ENCODE peak calls at places on chromosomes 3 and 15, in seven cellular contexts. I is endothelial cell of umbilical vein, W is endodermal cell, H is body of pancreas, V is astrocyte, B is HL-60, G is iPS DF 6.9. K is an unnamed sample.
A peak's percentile ranks its signal among the peaks of the same experiment; 100 is the strongest.

GRCh38 chr3:177145402-177145801 is 51.9 kb downstream of the TBL1XR1 start:
- DNase-seq in I (no peak), W (no peak), H (no peak), V (no peak), B (no peak), G (no peak), K (no peak)

GRCh38 chr3:187667526-187667925 is 2.7 kb downstream of the SST start:
- DNase-seq in I (no peak), W (no peak), H (no peak), V (no peak), B (no peak), G (no peak), K (no peak)

GRCh38 chr15:44087578-44088190 is 107.4 kb downstream of the FRMD5 start:
- DNase-seq in I (peak; percentile 67), W (no peak), H (no peak), V (peak; percentile 93), B (no peak), G (no peak), K (no peak)

GRCh38 chr15:25710184-25710583 is 152.9 kb downstream of the ATP10A start:
- DNase-seq in I (no peak), W (peak; percentile 92), H (peak; percentile 64), V (no peak), B (no peak), G (no peak), K (peak; percentile 24)

GRCh38 chr15:79846539-79846938 is 50.3 kb downstream of the MTHFS start:
- DNase-seq in I (no peak), W (no peak), H (no peak), V (no peak), B (no peak), G (no peak), K (no peak)

GRCh38 chr3:24373198-24373959 is 121.3 kb downstream of the THRB start:
- DNase-seq in I (no peak), W (no peak), H (peak; percentile 76), V (no peak), B (no peak), G (no peak), K (no peak)

GRCh38 chr3:168088106-168088722 is 7.5 kb downstream of the GOLIM4 start:
- DNase-seq in I (no peak), W (peak; percentile 81), H (peak; percentile 33), V (no peak), B (no peak), G (no peak), K (peak; percentile 23)

GRCh38 chr3:105647047-105647446 is 221.8 kb downstream of the CBLB start:
- DNase-seq in I (peak; percentile 48), W (no peak), H (no peak), V (peak; percentile 93), B (peak; percentile 41), G (no peak), K (peak; percentile 88)

GRCh38 chr3:81198766-81199165 is 562.7 kb downstream of the GBE1 start:
- DNase-seq in I (no peak), W (no peak), H (no peak), V (no peak), B (no peak), G (no peak), K (no peak)

GRCh38 chr3:47108546-47108945 is 55.4 kb downstream of the SETD2 start:
- DNase-seq in I (no peak), W (peak; percentile 59), H (no peak), V (peak; percentile 51), B (no peak), G (peak; percentile 43), K (no peak)

GRCh38 chr3:15051531-15051930 is 13.6 kb downstream of the MRPS25 start:
- DNase-seq in I (peak; percentile 58), W (peak; percentile 93), H (peak; percentile 48), V (no peak), B (no peak), G (peak; percentile 55), K (peak; percentile 20)

GRCh38 chr3:44173263-44173662 is 68.4 kb upstream of the TOPAZ1 start:
- DNase-seq in I (no peak), W (no peak), H (no peak), V (no peak), B (no peak), G (no peak), K (no peak)

GRCh38 chr15:85473455-85473854 is 93.1 kb downstream of the AKAP13 start:
- DNase-seq in I (no peak), W (peak; percentile 50), H (no peak), V (peak; percentile 70), B (no peak), G (no peak), K (peak; percentile 30)

GRCh38 chr3:24830230-24831152 is 335.8 kb upstream of the THRB start:
- DNase-seq in I (no peak), W (peak; percentile 58), H (peak; percentile 10), V (no peak), B (no peak), G (no peak), K (no peak)

GRCh38 chr15:59105839-59106238 is 893 bp downstream of the CCNB2 start:
- DNase-seq in I (no peak), W (no peak), H (no peak), V (no peak), B (no peak), G (no peak), K (no peak)

GRCh38 chr3:46913644-46914043 is 36.1 kb downstream of the PTH1R start:
- DNase-seq in I (peak; percentile 44), W (no peak), H (peak; percentile 44), V (peak; percentile 66), B (no peak), G (no peak), K (peak; percentile 39)

GRCh38 chr3:189914799-189915198 is 205.9 kb downstream of the P3H2 start:
- DNase-seq in I (peak; percentile 42), W (no peak), H (no peak), V (peak; percentile 94), B (peak; percentile 57), G (no peak), K (peak; percentile 79)

GRCh38 chr15:99157456-99157855 is 52.6 kb downstream of the SYNM start:
- DNase-seq in I (peak; percentile 13), W (peak; percentile 3), H (no peak), V (no peak), B (no peak), G (no peak), K (no peak)

GRCh38 chr3:151155409-151156128 is 47.4 kb downstream of the GPR171 start:
- DNase-seq in I (no peak), W (no peak), H (no peak), V (no peak), B (no peak), G (no peak), K (no peak)

GRCh38 chr3:171286580-171287249 is 173.5 kb downstream of the TNIK start:
- DNase-seq in I (peak; percentile 58), W (no peak), H (no peak), V (peak; percentile 53), B (no peak), G (no peak), K (no peak)

GRCh38 chr3:57544181-57545125 is at the start of gene DNAH12:
- DNase-seq in I (peak; percentile 68), W (peak; percentile 99), H (peak; percentile 80), V (peak; percentile 47), B (no peak), G (peak; percentile 82), K (no peak)
- H3K4me3 ChIP-seq in I (peak within 1 kb of the TSS; percentile 22), W (peak within 1 kb of the TSS; percentile 73), H (no peak within 1 kb of the TSS), V (peak within 1 kb of the TSS; percentile 61), B (no peak within 1 kb of the TSS), G (no peak within 1 kb of the TSS), K (no peak within 1 kb of the TSS)

DNA sequence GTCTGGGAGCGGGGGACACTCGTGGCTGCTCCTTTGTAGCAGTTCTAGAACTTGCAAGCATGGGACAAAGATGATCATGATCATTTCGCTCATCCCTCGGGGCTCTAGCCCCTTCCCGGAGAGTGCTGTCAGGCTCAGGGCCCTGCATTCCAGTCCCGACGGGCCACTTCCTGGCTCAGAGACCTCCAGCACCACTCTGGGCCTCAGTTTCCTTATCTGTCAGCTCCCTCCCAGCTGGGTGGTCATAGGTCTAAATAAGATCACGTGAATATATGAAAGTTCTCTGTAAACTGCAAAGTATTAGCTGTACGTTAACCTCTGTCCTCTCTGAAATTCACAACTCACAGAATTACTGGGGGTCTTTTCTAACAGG is 52.8 kb upstream of the SLC6A11 start:
- DNase-seq in I (no peak), W (no peak), H (no peak), V (no peak), B (no peak), G (no peak), K (no peak)
- H3K27me3 ChIP-seq in I (no peaks in the 10 kb centered on the region), W (no peaks in the 10 kb centered on the region), H (no peaks in the 10 kb centered on the region), V (peaks cover 24% of the 10 kb centered on the region), B (no peaks in the 10 kb centered on the region), G (no peaks in the 10 kb centered on the region), K (no peaks in the 10 kb centered on the region)

GRCh38 chr15:32824777-32825176 is 107.0 kb downstream of the GREM1 start:
- DNase-seq in I (peak; percentile 61), W (no peak), H (no peak), V (peak; percentile 96), B (no peak), G (no peak), K (no peak)
- H3K4me3 ChIP-seq in I (no peak overlapping the region), W (no peak overlapping the region), H (no peak overlapping the region), V (peak overlapping the region; percentile 11), B (no peak overlapping the region), G (no peak overlapping the region), K (no peak overlapping the region)

DNA sequence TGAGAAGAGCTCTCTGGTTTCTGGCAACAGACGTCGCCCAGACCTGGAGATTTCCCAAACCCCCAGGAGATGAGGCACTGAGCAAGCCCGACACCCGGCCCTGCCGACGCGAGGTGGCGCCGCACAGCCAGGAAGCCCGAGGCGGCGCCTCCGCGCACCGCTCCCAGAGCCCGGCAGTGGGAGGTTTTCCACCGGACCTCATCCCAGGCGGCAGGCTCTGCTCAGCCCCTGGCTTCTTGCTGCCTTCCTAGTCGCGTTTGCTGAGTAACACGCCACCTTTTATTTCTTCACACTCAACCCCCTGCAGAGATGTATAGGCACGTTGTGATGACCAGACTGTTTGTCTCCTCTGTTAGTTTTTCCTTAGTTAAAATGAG is 56.3 kb upstream of the ARRDC4 start:
- DNase-seq in I (peak; percentile 39), W (peak; percentile 94), H (peak; percentile 84), V (peak; percentile 27), B (no peak), G (peak; percentile 67), K (peak; percentile 87)
- H3K27me3 ChIP-seq in I (peaks cover 4% of the 10 kb centered on the region), W (peaks cover 48% of the 10 kb centered on the region), H (no peaks in the 10 kb centered on the region), V (peaks cover 9% of the 10 kb centered on the region), B (peaks cover 14% of the 10 kb centered on the region), G (no peaks in the 10 kb centered on the region), K (no peaks in the 10 kb centered on the region)

DNA sequence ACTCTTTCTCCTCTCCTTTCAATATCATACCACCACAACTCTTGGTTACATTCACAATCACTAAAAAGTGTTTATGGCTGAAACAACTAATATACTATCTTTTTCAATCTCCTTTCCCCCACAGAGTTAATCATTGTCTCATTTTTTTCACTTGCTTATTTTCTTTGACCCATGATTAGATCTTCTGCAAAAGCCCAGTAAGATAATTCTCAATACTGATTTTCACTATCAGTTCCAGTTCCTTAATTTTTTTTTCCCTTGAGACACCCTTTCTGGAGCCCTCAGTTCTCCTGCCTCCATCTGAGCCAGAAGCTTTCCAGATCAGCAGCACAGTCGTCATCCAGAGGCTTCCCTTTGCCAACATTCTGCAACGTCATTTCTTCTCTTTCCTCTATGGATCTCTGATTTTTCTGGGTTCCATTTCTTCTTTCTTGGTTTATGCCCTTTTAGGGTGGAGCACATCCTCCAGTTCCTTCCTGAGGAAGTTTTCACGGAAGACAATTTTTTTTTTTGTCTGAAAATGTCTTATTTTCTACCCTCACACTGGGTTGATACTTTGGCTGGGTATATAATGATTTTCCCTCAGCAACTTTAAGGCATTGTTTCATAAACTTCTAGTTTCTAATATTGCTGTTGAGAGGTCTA is 88.7 kb upstream of the C15orf39 start:
- DNase-seq in I (no peak), W (no peak), H (no peak), V (no peak), B (no peak), G (no peak), K (no peak)
- H3K4me3 ChIP-seq in I (no peak overlapping the region), W (no peak overlapping the region), H (no peak overlapping the region), V (no peak overlapping the region), B (no peak overlapping the region), G (no peak overlapping the region), K (no peak overlapping the region)